ENCODE peak calls at places on chromosomes 6 and 20, in five cellular contexts. A is GM13977; E is stimulated activated CD4-positive, alpha-beta T cell treated with anti-CD3 and anti-CD28 coated beads, Interleukin-1b, Interleukin-23, amount 100 ng/mL, for 4 hours; X is colonic mucosa; I is COR-L47. C is an unnamed sample.

GRCh38 chr6:27539551-27539950 is 66.6 kb upstream of the ZNF184 start:
- DNase-seq in A (no peak), E (no peak), X (no peak), I (no peak), C (no peak)

GRCh38 chr20:56506103-56506502 is 18.4 kb upstream of the FAM209A start:
- DNase-seq in A (no peak), E (no peak), X (no peak), I (no peak), C (no peak)

GRCh38 chr20:58260006-58260405 is 31.6 kb upstream of the ANKRD60 start:
- DNase-seq in A (no peak), E (no peak), X (no peak), I (no peak), C (no peak)

GRCh38 chr6:158849899-158850806 is 31.0 kb upstream of the EZR start:
- DNase-seq in A (no peak), E (peak; percentile 43), X (peak; percentile 79), I (no peak), C (peak; percentile 85)

GRCh38 chr6:78770766-78771165 is 96.6 kb upstream of the IRAK1BP1 start:
- DNase-seq in A (no peak), E (no peak), X (no peak), I (no peak), C (no peak)

GRCh38 chr6:11224252-11224965 is 8.1 kb downstream of the NEDD9 start:
- DNase-seq in A (peak; percentile 44), E (peak; percentile 21), X (no peak), I (no peak), C (no peak)

GRCh38 chr6:36797055-36797454 is 42.2 kb downstream of the CPNE5 start:
- DNase-seq in A (no peak), E (no peak), X (no peak), I (no peak), C (no peak)

GRCh38 chr6:43724914-43725642 is 37.5 kb upstream of the MRPS18A start:
- DNase-seq in A (peak; percentile 73), E (peak; percentile 52), X (peak; percentile 92), I (no peak), C (peak; percentile 83)

GRCh38 chr6:24991748-24992467 is 56.1 kb upstream of the RIPOR2 start:
- DNase-seq in A (peak; percentile 65), E (peak; percentile 60), X (peak; percentile 52), I (peak; percentile 32), C (peak; percentile 70)

GRCh38 chr6:144804246-144804790 is 519.2 kb downstream of the UTRN start:
- DNase-seq in A (no peak), E (no peak), X (no peak), I (no peak), C (no peak)

GRCh38 chr20:3901028-3901746 is 12.0 kb downstream of the PANK2 start:
- DNase-seq in A (no peak), E (no peak), X (no peak), I (no peak), C (no peak)

GRCh38 chr6:31727717-31728671 is 1.1 kb downstream of the DDAH2 start:
- DNase-seq in A (peak; percentile 88), E (no peak), X (no peak), I (no peak), C (no peak)

GRCh38 chr20:12047838-12048432 is 130.2 kb downstream of the BTBD3 start:
- DNase-seq in A (no peak), E (no peak), X (no peak), I (no peak), C (no peak)

GRCh38 chr20:44412402-44413144 is 57.1 kb downstream of the HNF4A start:
- DNase-seq in A (no peak), E (no peak), X (no peak), I (no peak), C (no peak)

GRCh38 chr20:62881662-62882395 is 20.2 kb upstream of the TCFL5 start:
- DNase-seq in A (no peak), E (no peak), X (no peak), I (no peak), C (no peak)

GRCh38 chr6:74798302-74798701 is 407.6 kb downstream of the COL12A1 start:
- DNase-seq in A (no peak), E (no peak), X (no peak), I (no peak), C (no peak)

GRCh38 chr6:122043421-122043820 is 356.0 kb upstream of the HSF2 start:
- DNase-seq in A (no peak), E (no peak), X (no peak), I (no peak), C (no peak)

GRCh38 chr6:99471638-99472037 is 43.6 kb downstream of the USP45 start:
- DNase-seq in A (no peak), E (no peak), X (no peak), I (no peak), C (no peak)

GRCh38 chr6:150905769-150906168 is 40.3 kb downstream of the MTHFD1L start:
- DNase-seq in A (no peak), E (no peak), X (no peak), I (no peak), C (no peak)

GRCh38 chr6:125839471-125839870 is 48.7 kb downstream of the NCOA7 start:
- DNase-seq in A (no peak), E (no peak), X (no peak), I (peak; percentile 83), C (no peak)

GRCh38 chr20:35719717-35720116 is 20.5 kb downstream of the ROMO1 start:
- DNase-seq in A (no peak), E (no peak), X (no peak), I (no peak), C (no peak)

GRCh38 chr20:57380081-57380750 is 11.0 kb upstream of the RBM38 start:
- DNase-seq in A (no peak), E (no peak), X (no peak), I (no peak), C (no peak)

GRCh38 chr20:61436268-61436667 is 184.2 kb downstream of the CDH4 start:
- DNase-seq in A (no peak), E (no peak), X (no peak), I (no peak), C (no peak)